ENCODE peak calls at places on chromosome X, in six cellular contexts. One of them, this sample, is unnamed.

GRCh38 chrX:119647552-119648420 is 41.6 kb upstream of the NKRF start:
- DNase-seq in T-helper 9 cell: peak; percentile 40
- DNase-seq in HCEC 1CT: no peak
- DNase-seq in stimulated activated CD8-positive, alpha-beta memory T cell treated with anti-CD3 and anti-CD28 coated beads, Interleukin-4, amount 100 ng/mL, for 1 hour: no peak
- DNase-seq in NCI-H2081: no peak
- DNase-seq in midbrain: no peak
- DNase-seq in this sample: no peak

GRCh38 chrX:37989304-37989703 is 17.0 kb upstream of the SYTL5 start:
- DNase-seq in NCI-H2081: no peak
- DNase-seq in stimulated activated CD8-positive, alpha-beta memory T cell treated with anti-CD3 and anti-CD28 coated beads, Interleukin-4, amount 100 ng/mL, for 1 hour: no peak
- DNase-seq in midbrain: no peak
- DNase-seq in T-helper 9 cell: no peak
- DNase-seq in HCEC 1CT: no peak
- DNase-seq in this sample: no peak

GRCh38 chrX:53160297-53160983 is 64.6 kb downstream of the KDM5C start:
- DNase-seq in midbrain: no peak
- DNase-seq in HCEC 1CT: no peak
- DNase-seq in T-helper 9 cell: no peak
- DNase-seq in NCI-H2081: no peak
- DNase-seq in stimulated activated CD8-positive, alpha-beta memory T cell treated with anti-CD3 and anti-CD28 coated beads, Interleukin-4, amount 100 ng/mL, for 1 hour: no peak
- DNase-seq in this sample: no peak

GRCh38 chrX:23451266-23451665 is 116.6 kb downstream of the PTCHD1 start:
- DNase-seq in stimulated activated CD8-positive, alpha-beta memory T cell treated with anti-CD3 and anti-CD28 coated beads, Interleukin-4, amount 100 ng/mL, for 1 hour: no peak
- DNase-seq in HCEC 1CT: no peak
- DNase-seq in NCI-H2081: no peak
- DNase-seq in T-helper 9 cell: no peak
- DNase-seq in midbrain: no peak
- DNase-seq in this sample: no peak

GRCh38 chrX:45196701-45197100 is 4.0 kb downstream of the DIPK2B start:
- DNase-seq in HCEC 1CT: peak; percentile 67
- DNase-seq in midbrain: no peak
- DNase-seq in NCI-H2081: no peak
- DNase-seq in T-helper 9 cell: no peak
- DNase-seq in stimulated activated CD8-positive, alpha-beta memory T cell treated with anti-CD3 and anti-CD28 coated beads, Interleukin-4, amount 100 ng/mL, for 1 hour: no peak
- DNase-seq in this sample: no peak

GRCh38 chrX:100872161-100872560 is 2.0 kb downstream of the NOX1 start:
- DNase-seq in stimulated activated CD8-positive, alpha-beta memory T cell treated with anti-CD3 and anti-CD28 coated beads, Interleukin-4, amount 100 ng/mL, for 1 hour: no peak
- DNase-seq in HCEC 1CT: no peak
- DNase-seq in midbrain: no peak
- DNase-seq in NCI-H2081: no peak
- DNase-seq in T-helper 9 cell: no peak
- DNase-seq in this sample: no peak

GRCh38 chrX:6708676-6709075 is 173.8 kb upstream of the VCX3A start:
- DNase-seq in T-helper 9 cell: no peak
- DNase-seq in HCEC 1CT: no peak
- DNase-seq in NCI-H2081: no peak
- DNase-seq in midbrain: no peak
- DNase-seq in stimulated activated CD8-positive, alpha-beta memory T cell treated with anti-CD3 and anti-CD28 coated beads, Interleukin-4, amount 100 ng/mL, for 1 hour: no peak
- DNase-seq in this sample: no peak

GRCh38 chrX:49212209-49212608 is 12.2 kb upstream of the SYP start:
- DNase-seq in stimulated activated CD8-positive, alpha-beta memory T cell treated with anti-CD3 and anti-CD28 coated beads, Interleukin-4, amount 100 ng/mL, for 1 hour: no peak
- DNase-seq in HCEC 1CT: no peak
- DNase-seq in midbrain: no peak
- DNase-seq in T-helper 9 cell: no peak
- DNase-seq in NCI-H2081: no peak
- DNase-seq in this sample: no peak